ENCODE peak calls at places on chromosomes 5 and 9, in eight cellular contexts. One of them, this sample, is unnamed.
A peak's percentile ranks its signal among the peaks of the same experiment; 100 is the strongest.

GRCh38 chr9:137700911-137701310 is 82.1 kb downstream of the EHMT1 start:
- DNase-seq in tibial nerve: no peak
- DNase-seq in stimulated activated CD8-positive, alpha-beta memory T cell treated with anti-CD3 and anti-CD28 coated beads, Interleukin-2, amount 100 ng/mL, for 48 hours: no peak
- DNase-seq in NCI-H2081: no peak
- DNase-seq in PC-3: no peak
- DNase-seq in T follicular helper cell: no peak
- DNase-seq in mucosa of descending colon: no peak
- DNase-seq in mesendoderm: no peak
- DNase-seq in this sample: no peak

GRCh38 chr5:74762599-74762998 is 4.3 kb downstream of the GFM2 start:
- DNase-seq in mucosa of descending colon: no peak
- DNase-seq in PC-3: peak; percentile 78
- DNase-seq in mesendoderm: peak; percentile 61
- DNase-seq in NCI-H2081: no peak
- DNase-seq in T follicular helper cell: no peak
- DNase-seq in stimulated activated CD8-positive, alpha-beta memory T cell treated with anti-CD3 and anti-CD28 coated beads, Interleukin-2, amount 100 ng/mL, for 48 hours: no peak
- DNase-seq in tibial nerve: no peak
- DNase-seq in this sample: no peak

GRCh38 chr5:67244345-67244793 is 47.8 kb upstream of the CD180 start:
- DNase-seq in tibial nerve: no peak
- DNase-seq in T follicular helper cell: no peak
- DNase-seq in mesendoderm: no peak
- DNase-seq in mucosa of descending colon: no peak
- DNase-seq in stimulated activated CD8-positive, alpha-beta memory T cell treated with anti-CD3 and anti-CD28 coated beads, Interleukin-2, amount 100 ng/mL, for 48 hours: no peak
- DNase-seq in PC-3: peak; percentile 6
- DNase-seq in NCI-H2081: peak; percentile 3
- DNase-seq in this sample: no peak

GRCh38 chr5:68949711-68950110 is 144.1 kb upstream of the SLC30A5 start:
- DNase-seq in tibial nerve: no peak
- DNase-seq in T follicular helper cell: no peak
- DNase-seq in mucosa of descending colon: no peak
- DNase-seq in NCI-H2081: no peak
- DNase-seq in stimulated activated CD8-positive, alpha-beta memory T cell treated with anti-CD3 and anti-CD28 coated beads, Interleukin-2, amount 100 ng/mL, for 48 hours: no peak
- DNase-seq in mesendoderm: peak; percentile 75
- DNase-seq in PC-3: no peak
- DNase-seq in this sample: no peak

GRCh38 chr5:76861616-76862015 is 11.8 kb downstream of the S100Z start:
- DNase-seq in PC-3: peak; percentile 44
- DNase-seq in NCI-H2081: no peak
- DNase-seq in tibial nerve: no peak
- DNase-seq in mesendoderm: no peak
- DNase-seq in stimulated activated CD8-positive, alpha-beta memory T cell treated with anti-CD3 and anti-CD28 coated beads, Interleukin-2, amount 100 ng/mL, for 48 hours: no peak
- DNase-seq in mucosa of descending colon: no peak
- DNase-seq in T follicular helper cell: no peak
- DNase-seq in this sample: no peak

GRCh38 chr5:133688386-133688785 is 76.0 kb upstream of the FSTL4 start:
- DNase-seq in tibial nerve: no peak
- DNase-seq in mesendoderm: no peak
- DNase-seq in stimulated activated CD8-positive, alpha-beta memory T cell treated with anti-CD3 and anti-CD28 coated beads, Interleukin-2, amount 100 ng/mL, for 48 hours: no peak
- DNase-seq in NCI-H2081: no peak
- DNase-seq in PC-3: peak; percentile 62
- DNase-seq in T follicular helper cell: no peak
- DNase-seq in mucosa of descending colon: no peak
- DNase-seq in this sample: no peak

GRCh38 chr5:147286296-147286695 is 51.5 kb downstream of the STK32A start:
- DNase-seq in mesendoderm: no peak
- DNase-seq in T follicular helper cell: no peak
- DNase-seq in PC-3: no peak
- DNase-seq in mucosa of descending colon: no peak
- DNase-seq in stimulated activated CD8-positive, alpha-beta memory T cell treated with anti-CD3 and anti-CD28 coated beads, Interleukin-2, amount 100 ng/mL, for 48 hours: no peak
- DNase-seq in tibial nerve: no peak
- DNase-seq in NCI-H2081: no peak
- DNase-seq in this sample: no peak

GRCh38 chr9:95437559-95437958 is 79.2 kb downstream of the PTCH1 start:
- DNase-seq in tibial nerve: no peak
- DNase-seq in PC-3: no peak
- DNase-seq in T follicular helper cell: no peak
- DNase-seq in mesendoderm: no peak
- DNase-seq in stimulated activated CD8-positive, alpha-beta memory T cell treated with anti-CD3 and anti-CD28 coated beads, Interleukin-2, amount 100 ng/mL, for 48 hours: no peak
- DNase-seq in mucosa of descending colon: no peak
- DNase-seq in NCI-H2081: no peak
- DNase-seq in this sample: no peak

GRCh38 chr9:70435948-70436347 is 21.5 kb upstream of the KLF9 start:
- DNase-seq in stimulated activated CD8-positive, alpha-beta memory T cell treated with anti-CD3 and anti-CD28 coated beads, Interleukin-2, amount 100 ng/mL, for 48 hours: no peak
- DNase-seq in mesendoderm: no peak
- DNase-seq in PC-3: peak; percentile 54
- DNase-seq in T follicular helper cell: no peak
- DNase-seq in tibial nerve: peak; percentile 50
- DNase-seq in NCI-H2081: no peak
- DNase-seq in mucosa of descending colon: no peak
- DNase-seq in this sample: no peak

GRCh38 chr5:149731617-149732400 is 1.7 kb downstream of the PPARGC1B start:
- DNase-seq in stimulated activated CD8-positive, alpha-beta memory T cell treated with anti-CD3 and anti-CD28 coated beads, Interleukin-2, amount 100 ng/mL, for 48 hours: peak; percentile 72
- DNase-seq in mucosa of descending colon: peak; percentile 94
- DNase-seq in mesendoderm: peak; percentile 93
- DNase-seq in PC-3: peak; percentile 93
- DNase-seq in NCI-H2081: peak; percentile 40
- DNase-seq in tibial nerve: peak; percentile 72
- DNase-seq in T follicular helper cell: peak; percentile 65
- DNase-seq in this sample: no peak

GRCh38 chr9:86515221-86515620 is 161.0 kb upstream of the TUT7 start:
- DNase-seq in mesendoderm: no peak
- DNase-seq in mucosa of descending colon: no peak
- DNase-seq in PC-3: no peak
- DNase-seq in NCI-H2081: no peak
- DNase-seq in T follicular helper cell: no peak
- DNase-seq in tibial nerve: no peak
- DNase-seq in stimulated activated CD8-positive, alpha-beta memory T cell treated with anti-CD3 and anti-CD28 coated beads, Interleukin-2, amount 100 ng/mL, for 48 hours: no peak
- DNase-seq in this sample: no peak

GRCh38 chr9:92055624-92056023 is 59.6 kb downstream of the SPTLC1 start:
- DNase-seq in stimulated activated CD8-positive, alpha-beta memory T cell treated with anti-CD3 and anti-CD28 coated beads, Interleukin-2, amount 100 ng/mL, for 48 hours: no peak
- DNase-seq in NCI-H2081: no peak
- DNase-seq in mesendoderm: peak; percentile 37
- DNase-seq in T follicular helper cell: no peak
- DNase-seq in PC-3: no peak
- DNase-seq in tibial nerve: no peak
- DNase-seq in mucosa of descending colon: no peak
- DNase-seq in this sample: no peak

GRCh38 chr9:13758876-13759275 is 479.4 kb upstream of the MPDZ start:
- DNase-seq in NCI-H2081: no peak
- DNase-seq in stimulated activated CD8-positive, alpha-beta memory T cell treated with anti-CD3 and anti-CD28 coated beads, Interleukin-2, amount 100 ng/mL, for 48 hours: no peak
- DNase-seq in tibial nerve: no peak
- DNase-seq in T follicular helper cell: no peak
- DNase-seq in mucosa of descending colon: no peak
- DNase-seq in PC-3: no peak
- DNase-seq in mesendoderm: no peak
- DNase-seq in this sample: no peak

GRCh38 chr5:111999286-111999685 is 242.3 kb upstream of the NREP start:
- DNase-seq in stimulated activated CD8-positive, alpha-beta memory T cell treated with anti-CD3 and anti-CD28 coated beads, Interleukin-2, amount 100 ng/mL, for 48 hours: no peak
- DNase-seq in tibial nerve: no peak
- DNase-seq in mesendoderm: no peak
- DNase-seq in mucosa of descending colon: no peak
- DNase-seq in NCI-H2081: no peak
- DNase-seq in PC-3: peak; percentile 17
- DNase-seq in T follicular helper cell: no peak
- DNase-seq in this sample: no peak

GRCh38 chr5:125890387-125890955 is 532.7 kb upstream of the GRAMD2B start:
- DNase-seq in tibial nerve: no peak
- DNase-seq in stimulated activated CD8-positive, alpha-beta memory T cell treated with anti-CD3 and anti-CD28 coated beads, Interleukin-2, amount 100 ng/mL, for 48 hours: no peak
- DNase-seq in mesendoderm: no peak
- DNase-seq in mucosa of descending colon: no peak
- DNase-seq in T follicular helper cell: no peak
- DNase-seq in PC-3: no peak
- DNase-seq in NCI-H2081: no peak
- DNase-seq in this sample: no peak

GRCh38 chr9:97830884-97831829 is 21.9 kb upstream of the FOXE1 start:
- DNase-seq in PC-3: no peak
- DNase-seq in tibial nerve: no peak
- DNase-seq in mesendoderm: no peak
- DNase-seq in mucosa of descending colon: no peak
- DNase-seq in NCI-H2081: no peak
- DNase-seq in stimulated activated CD8-positive, alpha-beta memory T cell treated with anti-CD3 and anti-CD28 coated beads, Interleukin-2, amount 100 ng/mL, for 48 hours: no peak
- DNase-seq in T follicular helper cell: no peak
- DNase-seq in this sample: no peak

GRCh38 chr9:70040506-70040905 is 3.1 kb upstream of the MAMDC2 start:
- DNase-seq in NCI-H2081: no peak
- DNase-seq in mesendoderm: no peak
- DNase-seq in PC-3: no peak
- DNase-seq in stimulated activated CD8-positive, alpha-beta memory T cell treated with anti-CD3 and anti-CD28 coated beads, Interleukin-2, amount 100 ng/mL, for 48 hours: no peak
- DNase-seq in mucosa of descending colon: no peak
- DNase-seq in tibial nerve: no peak
- DNase-seq in T follicular helper cell: no peak
- DNase-seq in this sample: no peak

GRCh38 chr9:91643474-91644102 is 220.0 kb upstream of the NFIL3 start:
- DNase-seq in T follicular helper cell: no peak
- DNase-seq in tibial nerve: no peak
- DNase-seq in mesendoderm: no peak
- DNase-seq in stimulated activated CD8-positive, alpha-beta memory T cell treated with anti-CD3 and anti-CD28 coated beads, Interleukin-2, amount 100 ng/mL, for 48 hours: no peak
- DNase-seq in PC-3: no peak
- DNase-seq in mucosa of descending colon: no peak
- DNase-seq in NCI-H2081: no peak
- DNase-seq in this sample: no peak

GRCh38 chr5:118984602-118985001 is 3.7 kb downstream of the DTWD2 start:
- DNase-seq in stimulated activated CD8-positive, alpha-beta memory T cell treated with anti-CD3 and anti-CD28 coated beads, Interleukin-2, amount 100 ng/mL, for 48 hours: no peak
- DNase-seq in NCI-H2081: no peak
- DNase-seq in tibial nerve: no peak
- DNase-seq in mesendoderm: no peak
- DNase-seq in PC-3: peak; percentile 16
- DNase-seq in mucosa of descending colon: no peak
- DNase-seq in T follicular helper cell: no peak
- DNase-seq in this sample: no peak

GRCh38 chr5:57302643-57303042 is 128.8 kb downstream of the GPBP1 start:
- DNase-seq in tibial nerve: no peak
- DNase-seq in mucosa of descending colon: no peak
- DNase-seq in PC-3: no peak
- DNase-seq in stimulated activated CD8-positive, alpha-beta memory T cell treated with anti-CD3 and anti-CD28 coated beads, Interleukin-2, amount 100 ng/mL, for 48 hours: no peak
- DNase-seq in T follicular helper cell: no peak
- DNase-seq in mesendoderm: peak; percentile 12
- DNase-seq in NCI-H2081: no peak
- DNase-seq in this sample: no peak

GRCh38 chr9:123335227-123335985 is 20.6 kb upstream of the CRB2 start:
- DNase-seq in PC-3: no peak
- DNase-seq in mucosa of descending colon: no peak
- DNase-seq in tibial nerve: no peak
- DNase-seq in mesendoderm: peak; percentile 86
- DNase-seq in NCI-H2081: no peak
- DNase-seq in T follicular helper cell: no peak
- DNase-seq in stimulated activated CD8-positive, alpha-beta memory T cell treated with anti-CD3 and anti-CD28 coated beads, Interleukin-2, amount 100 ng/mL, for 48 hours: no peak
- DNase-seq in this sample: no peak

GRCh38 chr9:122816163-122816867 is 12.1 kb downstream of the PDCL start:
- DNase-seq in stimulated activated CD8-positive, alpha-beta memory T cell treated with anti-CD3 and anti-CD28 coated beads, Interleukin-2, amount 100 ng/mL, for 48 hours: peak; percentile 26
- DNase-seq in NCI-H2081: no peak
- DNase-seq in mucosa of descending colon: peak; percentile 26
- DNase-seq in T follicular helper cell: peak; percentile 22
- DNase-seq in mesendoderm: no peak
- DNase-seq in tibial nerve: peak; percentile 21
- DNase-seq in PC-3: no peak
- DNase-seq in this sample: no peak

GRCh38 chr9:70602364-70603019 is 188.0 kb upstream of the KLF9 start:
- DNase-seq in NCI-H2081: peak; percentile 77
- DNase-seq in PC-3: peak; percentile 69
- DNase-seq in stimulated activated CD8-positive, alpha-beta memory T cell treated with anti-CD3 and anti-CD28 coated beads, Interleukin-2, amount 100 ng/mL, for 48 hours: no peak
- DNase-seq in tibial nerve: peak; percentile 70
- DNase-seq in T follicular helper cell: peak; percentile 3
- DNase-seq in mesendoderm: peak; percentile 84
- DNase-seq in mucosa of descending colon: peak; percentile 73
- DNase-seq in this sample: peak; percentile 30

GRCh38 chr9:96383165-96383939 is at the start of gene SLC35D2:
- DNase-seq in mucosa of descending colon: peak; percentile 85
- DNase-seq in NCI-H2081: peak; percentile 29
- DNase-seq in tibial nerve: peak; percentile 31
- DNase-seq in stimulated activated CD8-positive, alpha-beta memory T cell treated with anti-CD3 and anti-CD28 coated beads, Interleukin-2, amount 100 ng/mL, for 48 hours: no peak
- DNase-seq in PC-3: peak; percentile 58
- DNase-seq in mesendoderm: peak; percentile 78
- DNase-seq in T follicular helper cell: no peak
- DNase-seq in this sample: no peak

GRCh38 chr5:92222449-92222848 is 839.3 kb upstream of the ARRDC3 start:
- DNase-seq in NCI-H2081: no peak
- DNase-seq in stimulated activated CD8-positive, alpha-beta memory T cell treated with anti-CD3 and anti-CD28 coated beads, Interleukin-2, amount 100 ng/mL, for 48 hours: no peak
- DNase-seq in T follicular helper cell: no peak
- DNase-seq in tibial nerve: no peak
- DNase-seq in mesendoderm: peak; percentile 58
- DNase-seq in PC-3: peak; percentile 30
- DNase-seq in mucosa of descending colon: no peak
- DNase-seq in this sample: no peak

GRCh38 chr5:91032125-91032524 is 351.0 kb downstream of the ARRDC3 start:
- DNase-seq in mesendoderm: no peak
- DNase-seq in mucosa of descending colon: no peak
- DNase-seq in stimulated activated CD8-positive, alpha-beta memory T cell treated with anti-CD3 and anti-CD28 coated beads, Interleukin-2, amount 100 ng/mL, for 48 hours: no peak
- DNase-seq in T follicular helper cell: no peak
- DNase-seq in NCI-H2081: no peak
- DNase-seq in PC-3: no peak
- DNase-seq in tibial nerve: no peak
- DNase-seq in this sample: no peak

GRCh38 chr9:19998153-19998552 is 209.3 kb upstream of the SLC24A2 start:
- DNase-seq in NCI-H2081: no peak
- DNase-seq in tibial nerve: no peak
- DNase-seq in T follicular helper cell: no peak
- DNase-seq in PC-3: peak; percentile 31
- DNase-seq in mucosa of descending colon: no peak
- DNase-seq in stimulated activated CD8-positive, alpha-beta memory T cell treated with anti-CD3 and anti-CD28 coated beads, Interleukin-2, amount 100 ng/mL, for 48 hours: no peak
- DNase-seq in mesendoderm: peak; percentile 7
- DNase-seq in this sample: no peak

GRCh38 chr5:154740957-154741356 is 14.2 kb upstream of the LARP1 start:
- DNase-seq in stimulated activated CD8-positive, alpha-beta memory T cell treated with anti-CD3 and anti-CD28 coated beads, Interleukin-2, amount 100 ng/mL, for 48 hours: no peak
- DNase-seq in PC-3: no peak
- DNase-seq in NCI-H2081: peak; percentile 68
- DNase-seq in T follicular helper cell: no peak
- DNase-seq in mesendoderm: no peak
- DNase-seq in mucosa of descending colon: no peak
- DNase-seq in tibial nerve: peak; percentile 36
- DNase-seq in this sample: no peak

GRCh38 chr5:1120236-1120999 is 8.6 kb upstream of the SLC12A7 start:
- DNase-seq in stimulated activated CD8-positive, alpha-beta memory T cell treated with anti-CD3 and anti-CD28 coated beads, Interleukin-2, amount 100 ng/mL, for 48 hours: no peak
- DNase-seq in mesendoderm: no peak
- DNase-seq in NCI-H2081: no peak
- DNase-seq in PC-3: no peak
- DNase-seq in T follicular helper cell: no peak
- DNase-seq in mucosa of descending colon: no peak
- DNase-seq in tibial nerve: no peak
- DNase-seq in this sample: no peak

GRCh38 chr5:150189728-150190502 is at the start of gene SLC6A7:
- DNase-seq in T follicular helper cell: no peak
- DNase-seq in tibial nerve: no peak
- DNase-seq in stimulated activated CD8-positive, alpha-beta memory T cell treated with anti-CD3 and anti-CD28 coated beads, Interleukin-2, amount 100 ng/mL, for 48 hours: no peak
- DNase-seq in mucosa of descending colon: peak; percentile 37
- DNase-seq in PC-3: no peak
- DNase-seq in NCI-H2081: no peak
- DNase-seq in mesendoderm: no peak
- DNase-seq in this sample: no peak

This sample was measured in NCI-H1417 treated with DMSO at 0.1 percent for 48 hours.